ENCODE peak calls at places on chromosomes 5 and 9, in five cellular contexts. K, S, N, P and W are unnamed samples.

GRCh38 chr9:35661756-35662350 is 3.1 kb downstream of the ARHGEF39 start:
- DNase-seq in K (no peak), S (no peak), N (no peak), P (no peak), W (no peak)

GRCh38 chr5:107449369-107449768 is 221.4 kb downstream of the EFNA5 start:
- DNase-seq in K (no peak), S (no peak), N (no peak), P (no peak), W (no peak)

GRCh38 chr9:123550012-123550411 is 194.0 kb downstream of the CRB2 start:
- DNase-seq in K (no peak), S (no peak), N (no peak), P (no peak), W (no peak)

GRCh38 chr9:124855944-124856773 is 2.9 kb downstream of the WDR38 start:
- DNase-seq in K (no peak), S (peak), N (no peak), P (no peak), W (no peak)

GRCh38 chr9:69190086-69190865 is 16.2 kb downstream of the TJP2 start:
- DNase-seq in K (no peak), S (no peak), N (no peak), P (no peak), W (no peak)

GRCh38 chr5:109242518-109242917 is 167.3 kb downstream of the PJA2 start:
- DNase-seq in K (no peak), S (no peak), N (no peak), P (no peak), W (no peak)

GRCh38 chr9:93520523-93520922 is 55.9 kb upstream of the PHF2 start:
- DNase-seq in K (no peak), S (no peak), N (no peak), P (no peak), W (no peak)

GRCh38 chr5:125100342-125100741 is 353.9 kb upstream of the ZNF608 start:
- DNase-seq in K (no peak), S (no peak), N (no peak), P (no peak), W (no peak)

GRCh38 chr5:124962735-124963134 is 216.3 kb upstream of the ZNF608 start:
- DNase-seq in K (no peak), S (no peak), N (no peak), P (no peak), W (no peak)

GRCh38 chr9:38172601-38173000 is 103.6 kb upstream of the SHB start:
- DNase-seq in K (no peak), S (no peak), N (no peak), P (no peak), W (no peak)

GRCh38 chr9:110351009-110351467 is 13.4 kb upstream of the TXNDC8 start:
- DNase-seq in K (peak), S (no peak), N (peak), P (no peak), W (no peak)

GRCh38 chr5:107673106-107673367 is 2.3 kb upstream of the EFNA5 start:
- DNase-seq in K (peak), S (no peak), N (peak), P (no peak), W (no peak)

GRCh38 chr5:29460946-29461538 is 1732.4 kb upstream of the CDH6 start:
- DNase-seq in K (no peak), S (no peak), N (no peak), P (no peak), W (no peak)

GRCh38 chr5:90473321-90474234 is 993 bp downstream of the MBLAC2 start:
- DNase-seq in K (peak), S (peak), N (peak), P (peak), W (no peak)

GRCh38 chr9:112273826-112274225 is 59.6 kb downstream of the PTBP3 start:
- DNase-seq in K (no peak), S (no peak), N (no peak), P (no peak), W (no peak)

GRCh38 chr5:53479656-53480473 is 564 bp upstream of the FST start:
- DNase-seq in K (peak), S (peak), N (peak), P (peak), W (no peak)

GRCh38 chr5:159003045-159004030 is 96.4 kb downstream of the EBF1 start:
- DNase-seq in K (peak), S (no peak), N (no peak), P (no peak), W (no peak)

GRCh38 chr5:169279125-169279524 is 21.8 kb downstream of the SLIT3 start:
- DNase-seq in K (no peak), S (no peak), N (no peak), P (no peak), W (no peak)

GRCh38 chr5:58497956-58498942 is 7.0 kb downstream of the GAPT start:
- DNase-seq in K (peak), S (peak), N (peak), P (no peak), W (no peak)

DNA sequence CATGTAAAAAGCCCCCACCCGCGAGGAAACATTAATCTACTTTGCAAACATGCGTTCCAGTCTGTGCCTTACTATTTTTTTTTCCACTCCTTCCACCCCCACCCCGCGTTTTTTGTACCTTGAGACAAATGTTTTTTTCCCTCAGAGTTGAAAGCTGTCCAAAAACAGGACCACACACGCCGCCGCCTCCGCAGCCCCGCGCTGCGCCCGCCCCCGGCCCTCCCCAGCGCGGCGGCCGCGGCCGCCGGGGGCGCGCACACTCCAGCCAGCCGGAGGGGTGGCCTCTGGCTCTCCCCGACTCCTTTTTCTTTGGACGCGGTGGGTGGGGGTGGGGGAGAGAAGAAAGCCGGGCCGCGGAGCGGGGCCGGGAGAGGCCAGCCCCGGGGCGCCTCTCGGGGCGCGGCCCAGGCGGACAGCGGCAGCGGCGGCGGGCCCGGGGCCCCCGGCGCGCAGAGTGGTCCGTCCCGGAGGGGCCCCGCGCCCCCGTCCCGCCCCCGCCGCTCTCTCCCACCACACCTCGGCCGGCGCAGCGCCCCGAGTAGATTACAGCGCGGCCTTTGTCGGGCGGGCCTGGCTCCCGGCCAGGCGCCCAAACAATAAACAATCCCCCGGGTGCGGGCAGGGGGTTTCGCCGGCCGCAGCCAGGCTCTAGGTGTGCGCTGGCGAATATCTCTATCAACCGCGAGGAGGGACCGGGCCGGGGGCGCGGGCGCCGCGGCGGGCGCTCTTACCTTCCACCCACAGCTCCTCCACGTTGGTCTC is 10.9 kb downstream of the PTCH1 start:
- DNase-seq in K (peak), S (peak), N (no peak), P (peak), W (no peak)
- TF ChIP-seq POLR2A in K (no peak), S (peak), N (no peak), P (peak), W (no peak)

GRCh38 chr5:14871573-14872069 is at the start of gene ANKH:
- DNase-seq in K (peak), S (peak), N (peak), P (peak), W (peak)
- TF ChIP-seq CTCF in K (peak), S (no peak), N (no peak), P (no peak), W (peak)

DNA sequence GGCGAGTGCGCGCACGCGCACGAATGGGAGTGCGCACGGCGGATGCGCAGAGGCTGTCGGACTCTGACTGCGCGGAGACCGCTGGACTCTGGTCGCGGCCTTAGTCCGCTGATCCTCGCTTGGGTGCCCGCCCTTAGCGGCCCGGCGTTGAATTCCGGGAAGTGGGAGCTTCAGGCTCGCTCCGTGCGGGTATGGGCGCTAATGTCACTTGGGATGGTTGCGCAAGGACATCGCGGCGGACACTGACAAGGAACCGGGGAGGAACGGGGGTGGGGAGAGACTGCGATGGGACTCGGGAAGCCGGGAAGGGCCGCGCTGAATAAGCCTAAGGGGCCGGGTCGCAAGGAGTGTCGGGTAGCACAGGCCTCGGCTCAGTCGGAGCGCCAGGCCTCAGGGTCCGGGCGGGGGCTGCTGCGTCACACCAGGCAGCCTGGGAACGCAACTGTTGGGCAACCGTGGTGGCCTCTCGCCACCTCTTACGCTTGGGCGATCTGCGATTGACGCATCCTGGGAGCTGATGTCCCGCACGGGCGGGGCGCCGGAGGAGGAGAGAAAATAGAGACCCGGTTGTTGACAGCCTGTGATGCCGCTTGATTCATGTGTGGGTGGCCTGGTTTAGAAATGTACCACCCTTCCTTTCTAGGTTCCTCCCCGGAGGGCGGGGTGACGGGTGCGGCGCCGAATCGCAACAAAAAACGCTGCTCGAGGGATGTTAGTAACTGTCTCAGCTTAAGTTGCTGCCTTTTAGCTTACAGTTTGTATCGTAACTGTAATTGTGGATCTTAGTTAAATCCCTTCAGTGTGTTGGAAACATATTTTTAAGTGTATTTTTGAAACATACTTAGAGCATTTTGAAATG is 545 bp upstream of the CHD1 start:
- DNase-seq in K (peak), S (peak), N (peak), P (peak), W (peak)
- TF ChIP-seq POLR2A in K (peak), S (peak), N (no peak), P (peak), W (peak)

GRCh38 chr5:31935702-31936347 is 238.3 kb downstream of the GOLPH3 start:
- DNase-seq in K (no peak), S (peak), N (peak), P (no peak), W (no peak)
- TF ChIP-seq CTCF in K (no peak), S (no peak), N (no peak), P (no peak), W (no peak)

DNA sequence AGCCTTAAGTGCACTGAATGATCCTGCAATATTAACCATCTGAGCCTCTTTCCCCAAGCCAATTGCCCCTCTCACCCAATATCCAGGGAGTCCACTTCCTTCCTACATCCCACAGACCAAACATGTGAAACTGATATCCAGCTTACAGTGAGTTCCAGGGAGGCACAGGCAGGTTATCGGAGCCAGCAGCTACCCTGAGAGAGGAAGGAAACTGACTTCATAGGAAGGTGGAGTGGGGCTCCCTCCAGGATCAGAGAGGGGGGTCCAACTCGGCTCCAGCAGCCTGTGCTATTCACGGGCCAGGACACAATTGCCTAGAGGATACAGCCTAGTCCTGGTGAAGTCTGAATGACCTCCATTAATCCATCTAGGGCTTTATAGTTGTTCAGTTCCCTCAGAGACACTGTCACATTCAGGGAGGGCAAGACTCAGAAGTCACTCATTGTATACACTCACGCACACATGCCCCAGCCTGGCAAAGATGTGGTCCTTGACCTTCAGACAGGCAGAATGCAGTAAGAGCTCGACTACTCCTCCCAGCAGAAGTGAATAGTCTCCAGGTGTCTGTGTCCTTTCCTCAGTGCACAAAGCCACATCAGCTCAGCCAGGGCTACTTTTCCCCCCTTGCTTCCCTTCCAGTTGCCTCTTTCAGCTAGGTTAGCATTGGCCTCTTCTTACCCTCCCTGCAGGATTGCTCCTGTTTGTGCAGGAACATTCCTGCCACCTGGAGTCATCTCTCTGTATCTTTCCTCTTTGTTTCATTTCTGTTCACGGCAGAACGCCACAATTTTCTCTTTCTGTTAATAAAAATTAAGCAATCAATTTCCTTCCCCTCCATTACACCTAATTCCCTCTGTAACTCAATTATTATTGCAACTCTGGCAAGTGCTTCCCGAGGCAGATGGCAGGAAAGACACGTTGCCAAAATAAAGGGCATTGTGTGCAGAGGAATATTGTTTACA is 501.7 kb downstream of the ARHGEF28 start:
- DNase-seq in K (peak), S (peak), N (no peak), P (no peak), W (no peak)
- TF ChIP-seq POLR2A in K (no peak), S (no peak), N (no peak), P (no peak), W (no peak)

GRCh38 chr9:106717686-106718085 is 145.3 kb upstream of the ZNF462 start:
- DNase-seq in K (peak), S (peak), N (no peak), P (no peak), W (no peak)
- TF ChIP-seq CTCF in K (no peak), S (peak), N (no peak), P (no peak), W (no peak)

GRCh38 chr5:145936401-145937131 is at the start of gene SH3RF2:
- DNase-seq in K (peak), S (peak), N (peak), P (peak), W (peak)
- TF ChIP-seq POLR2A in K (no peak), S (peak), N (no peak), P (no peak), W (no peak)

GRCh38 chr5:23139338-23140171 is 286.4 kb upstream of the CDH12 start:
- DNase-seq in K (peak), S (no peak), N (no peak), P (no peak), W (no peak)
- TF ChIP-seq CTCF in K (peak), S (peak), N (no peak), P (peak), W (no peak)

GRCh38 chr9:120875954-120876841 is 790 bp downstream of the PHF19 start:
- DNase-seq in K (peak), S (peak), N (peak), P (peak), W (peak)
- TF ChIP-seq POLR2A in K (no peak), S (no peak), N (no peak), P (peak), W (no peak)

GRCh38 chr9:126916909-126917308 is 2.3 kb downstream of the RALGPS1 start:
- DNase-seq in K (no peak), S (no peak), N (no peak), P (no peak), W (no peak)
- TF ChIP-seq CTCF in K (no peak), S (no peak), N (no peak), P (no peak), W (no peak)